ENCODE peak calls at places on chromosomes 3 and 15, in four cellular contexts. L is SJSA1, I is HFF-Myc, B is tibial nerve. E is an unnamed sample.

GRCh38 chr3:183626877-183627594 is 8.4 kb upstream of the KLHL24 start:
- DNase-seq in L (no peak), I (no peak), B (peak), E (no peak)

GRCh38 chr15:101689901-101690300 is 34.4 kb downstream of the TARS3 start:
- DNase-seq in L (peak), I (no peak), B (no peak), E (no peak)

GRCh38 chr15:50414624-50415023 is 9.6 kb upstream of the USP8 start:
- DNase-seq in L (no peak), I (no peak), B (no peak), E (no peak)

GRCh38 chr15:73361331-73361730 is 7.4 kb downstream of the HCN4 start:
- DNase-seq in L (no peak), I (no peak), B (no peak), E (no peak)

GRCh38 chr3:78140866-78141658 is 1101.2 kb downstream of the ROBO2 start:
- DNase-seq in L (peak), I (no peak), B (no peak), E (no peak)

GRCh38 chr3:117628896-117629295 is 919.3 kb downstream of the TUSC7 start:
- DNase-seq in L (peak), I (peak), B (no peak), E (no peak)

GRCh38 chr3:185423178-185423577 is 60.2 kb downstream of the MAP3K13 start:
- DNase-seq in L (no peak), I (no peak), B (no peak), E (no peak)

GRCh38 chr15:58510715-58511465 is 79.1 kb downstream of the LIPC start:
- DNase-seq in L (peak), I (no peak), B (no peak), E (no peak)

GRCh38 chr15:43998607-43999006 is 171.8 kb downstream of the WDR76 start:
- DNase-seq in L (no peak), I (no peak), B (no peak), E (peak)

GRCh38 chr3:107487490-107487889 is 35.3 kb upstream of the BBX start:
- DNase-seq in L (no peak), I (no peak), B (no peak), E (no peak)

GRCh38 chr3:171461087-171461917 is 1.1 kb upstream of the TNIK start:
- DNase-seq in L (no peak), I (no peak), B (no peak), E (no peak)

GRCh38 chr3:171460226-171461086 is at the start of gene TNIK:
- DNase-seq in L (peak), I (peak), B (peak), E (peak)

GRCh38 chr3:171464462-171464861 is 4.3 kb upstream of the TNIK start:
- DNase-seq in L (no peak), I (no peak), B (no peak), E (no peak)

GRCh38 chr3:171459942-171460225 is 321 bp downstream of the TNIK start:
- DNase-seq in L (no peak), I (no peak), B (no peak), E (no peak)

DNA sequence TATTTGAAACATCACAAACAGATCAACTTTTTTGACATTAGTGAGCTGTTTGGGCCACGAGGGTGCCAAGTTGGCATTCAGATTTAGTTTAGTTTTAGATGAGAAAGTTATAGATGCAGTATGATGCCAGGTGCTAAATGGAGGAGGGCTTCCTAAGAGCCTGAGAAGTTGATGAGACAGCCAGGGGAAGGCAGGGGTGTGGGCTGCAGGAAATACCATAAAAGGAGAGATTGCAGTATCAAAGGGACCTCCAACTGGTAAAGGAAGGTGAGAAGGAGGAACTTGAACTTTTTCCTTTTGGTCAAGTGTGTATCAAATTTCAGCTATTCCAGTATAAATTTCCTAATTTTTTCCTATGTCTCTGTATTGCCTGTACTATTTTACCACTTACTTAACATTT is 2.0 kb upstream of the TNIK start:
- DNase-seq in L (no peak), I (no peak), B (no peak), E (no peak)
- H3K4me3 ChIP-seq in L (no peak), I (no peak), B (no peak), E (no peak)

GRCh38 chr3:129002573-129003569 is 1.8 kb downstream of the EFCC1 start:
- DNase-seq in L (no peak), I (no peak), B (no peak), E (no peak)

GRCh38 chr3:128999104-128999503 is 2.0 kb upstream of the EFCC1 start:
- DNase-seq in L (no peak), I (no peak), B (no peak), E (no peak)

GRCh38 chr3:129001817-129002572 is 891 bp downstream of the EFCC1 start:
- DNase-seq in L (no peak), I (no peak), B (no peak), E (no peak)

GRCh38 chr3:129000742-129001100 is 383 bp upstream of the EFCC1 start:
- DNase-seq in L (no peak), I (no peak), B (no peak), E (no peak)

DNA sequence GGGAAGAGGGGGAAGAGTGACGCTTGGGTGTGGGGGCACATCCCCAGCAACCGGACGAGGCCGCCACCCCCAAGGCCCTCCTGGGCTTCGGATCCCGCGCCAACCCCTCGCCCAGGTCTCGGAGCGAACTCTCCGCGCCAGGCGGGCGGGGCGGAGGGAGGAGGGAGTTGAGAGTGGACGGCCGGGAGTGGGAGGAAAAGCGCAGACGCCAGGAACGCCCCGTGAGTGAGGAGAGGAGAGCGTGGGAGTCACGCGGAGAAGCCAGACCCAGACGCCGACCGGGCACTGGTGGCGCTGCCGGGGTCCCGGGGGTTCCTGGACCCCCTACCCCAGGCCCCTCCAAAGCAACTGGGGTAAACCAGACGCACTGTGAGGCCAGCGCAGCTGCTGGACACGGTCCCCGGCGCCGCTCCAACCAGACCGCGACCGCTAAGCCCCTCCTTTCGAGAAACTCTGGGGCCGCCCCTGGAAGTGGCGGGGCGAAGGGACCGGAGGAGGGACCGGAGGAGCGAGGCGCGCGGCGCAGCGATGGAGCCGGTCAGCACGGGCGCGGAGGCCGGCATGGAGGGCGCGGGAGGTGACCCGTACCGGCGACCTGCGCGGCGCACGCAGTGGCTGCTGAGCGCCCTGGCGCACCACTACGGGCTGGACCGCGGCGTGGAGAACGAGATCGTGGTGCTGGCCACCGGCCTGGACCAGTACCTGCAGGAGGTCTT is at the start of gene EFCC1:
- DNase-seq in L (peak), I (no peak), B (no peak), E (no peak)
- H3K4me3 ChIP-seq in L (peak), I (peak), B (peak), E (no peak)

GRCh38 chr3:124877617-124878016 is 9.5 kb downstream of the ITGB5 start:
- DNase-seq in L (no peak), I (no peak), B (no peak), E (no peak)

GRCh38 chr3:124881976-124882697 is 5.0 kb downstream of the ITGB5 start:
- DNase-seq in L (no peak), I (no peak), B (no peak), E (no peak)

GRCh38 chr3:124878561-124879394 is 8.4 kb downstream of the ITGB5 start:
- DNase-seq in L (peak), I (peak), B (no peak), E (peak)

GRCh38 chr3:124882749-124883148 is 4.4 kb downstream of the ITGB5 start:
- DNase-seq in L (no peak), I (no peak), B (no peak), E (no peak)

DNA sequence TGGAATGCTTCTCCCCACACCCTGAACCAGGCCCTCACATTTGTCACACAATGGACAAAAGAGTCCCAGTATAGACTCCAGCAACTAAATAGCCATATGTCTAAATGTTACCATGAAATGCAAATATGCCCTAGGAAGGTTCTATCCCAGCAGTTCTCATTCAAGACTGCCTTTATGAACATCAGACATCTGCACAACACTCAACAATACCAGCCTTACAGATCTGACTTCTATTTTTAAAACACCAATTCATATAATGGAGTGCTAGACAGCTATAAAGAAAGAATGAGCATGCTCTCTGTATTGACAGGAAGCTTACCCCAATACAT is 7.8 kb downstream of the ITGB5 start:
- DNase-seq in L (no peak), I (no peak), B (no peak), E (no peak)
- H3K4me3 ChIP-seq in L (no peak), I (no peak), B (no peak), E (no peak)

GRCh38 chr15:74786659-74787165 is 4.8 kb downstream of the CSK start:
- DNase-seq in L (no peak), I (no peak), B (no peak), E (no peak)

GRCh38 chr15:74787251-74788041 is 5.6 kb downstream of the CSK start:
- DNase-seq in L (peak), I (peak), B (no peak), E (no peak)

GRCh38 chr15:74784854-74785715 is 3.2 kb downstream of the CSK start:
- DNase-seq in L (no peak), I (no peak), B (no peak), E (no peak)

GRCh38 chr15:74784426-74784825 is 2.5 kb downstream of the CSK start:
- DNase-seq in L (no peak), I (no peak), B (no peak), E (no peak)

GRCh38 chr15:74785716-74786032 is 3.8 kb downstream of the CSK start:
- DNase-seq in L (no peak), I (no peak), B (no peak), E (no peak)
- H3K4me3 ChIP-seq in L (no peak), I (no peak), B (peak), E (no peak)

GRCh38 chr3:128432301-128432897 is 34.3 kb downstream of the DNAJB8 start:
- DNase-seq in L (no peak), I (no peak), B (no peak), E (no peak)
- H3K4me3 ChIP-seq in L (no peak), I (peak), B (peak), E (peak)

GRCh38 chr3:40780341-40780800 is 255.6 kb downstream of the ZNF621 start:
- DNase-seq in L (no peak), I (no peak), B (peak), E (no peak)
- H3K4me3 ChIP-seq in L (no peak), I (no peak), B (peak), E (peak)

GRCh38 chr3:49471856-49472495 is 1.9 kb downstream of the DAG1 start:
- DNase-seq in L (no peak), I (no peak), B (no peak), E (no peak)
- H3K4me3 ChIP-seq in L (no peak), I (peak), B (peak), E (peak)